ENCODE peak calls at places on chromosome 7, in four cellular contexts. R is A549, G is K562, Y is H1. V is an unnamed sample.

GRCh38 chr7:116316838-116317612 is 106.7 kb downstream of the TES start:
- DNase-seq in G (no peak), R (peak; percentile 98), Y (no peak), V (peak; percentile 54)

GRCh38 chr7:80249619-80250305 is 115.1 kb downstream of the GNAI1 start:
- DNase-seq in Y (no peak), R (no peak), G (no peak), V (no peak)

GRCh38 chr7:138525757-138526156 is 65.7 kb downstream of the TRIM24 start:
- DNase-seq in G (no peak), R (no peak), Y (no peak), V (no peak)

GRCh38 chr7:93337047-93337446 is 104.9 kb downstream of the VPS50 start:
- DNase-seq in R (no peak), Y (no peak), G (no peak), V (peak; percentile 1)

GRCh38 chr7:115274-115911 is 77.0 kb upstream of the FAM20C start:
- DNase-seq in Y (no peak), G (no peak), R (no peak), V (no peak)

GRCh38 chr7:74194686-74195085 is 15.1 kb upstream of the LAT2 start:
- DNase-seq in Y (no peak), G (no peak), R (no peak), V (no peak)

GRCh38 chr7:134477954-134478353 is 19.1 kb upstream of the AKR1B1 start:
- DNase-seq in R (no peak), G (no peak), Y (no peak), V (no peak)

GRCh38 chr7:67589178-67589577 is 592.5 kb downstream of the TYW1 start:
- DNase-seq in G (no peak), R (no peak), Y (no peak), V (no peak)

GRCh38 chr7:264541-265191 is 25.3 kb upstream of the FOXL3 start:
- DNase-seq in R (peak; percentile 70), Y (no peak), G (no peak), V (no peak)

GRCh38 chr7:71237945-71238344 is 106.0 kb downstream of the GALNT17 start:
- DNase-seq in R (no peak), Y (no peak), G (no peak), V (no peak)

GRCh38 chr7:105673367-105674188 is 92.3 kb upstream of the EFCAB10 start:
- DNase-seq in Y (no peak), R (no peak), G (no peak), V (no peak)

GRCh38 chr7:29955075-29955792 is 34.4 kb downstream of the SCRN1 start:
- DNase-seq in Y (no peak), G (no peak), R (no peak), V (no peak)

GRCh38 chr7:149780636-149781419 is 7.4 kb upstream of the ZNF467 start:
- DNase-seq in Y (no peak), R (no peak), G (no peak), V (no peak)

GRCh38 chr7:8365499-8366110 is 67.8 kb upstream of the NXPH1 start:
- DNase-seq in Y (no peak), R (peak; percentile 53), G (peak; percentile 18), V (peak; percentile 37)

GRCh38 chr7:48089415-48089975 is 430 bp downstream of the UPP1 start:
- DNase-seq in Y (no peak), R (no peak), G (no peak), V (no peak)

GRCh38 chr7:134908289-134908688 is 78.0 kb upstream of the AGBL3 start:
- DNase-seq in R (no peak), G (no peak), Y (no peak), V (no peak)

GRCh38 chr7:20053334-20054104 is 163.7 kb downstream of the MACC1 start:
- DNase-seq in R (no peak), Y (no peak), G (no peak), V (no peak)

GRCh38 chr7:31443457-31443856 is 70.4 kb upstream of the ITPRID1 start:
- DNase-seq in G (peak; percentile 56), R (peak; percentile 68), Y (no peak), V (peak; percentile 26)

GRCh38 chr7:143227806-143228205 is 6.0 kb downstream of the TAS2R40 start:
- DNase-seq in Y (no peak), R (no peak), G (no peak), V (no peak)
- TF ChIP-seq EP300 in Y (no peak), R (no peak), G (no peak), V (no peak)

GRCh38 chr7:157690833-157691382 is 354.1 kb downstream of the DNAJB6 start:
- DNase-seq in R (no peak), Y (peak; percentile 63), G (no peak), V (peak; percentile 7)
- TF ChIP-seq MAFK in R (no peak), Y (no peak), G (no peak), V (no peak)

GRCh38 chr7:43781726-43782607 is 23.5 kb downstream of the BLVRA start:
- DNase-seq in G (no peak), Y (no peak), R (no peak), V (peak; percentile 90)
- TF ChIP-seq EP300 in G (no peak), Y (no peak), R (no peak), V (peak; percentile 85)

DNA sequence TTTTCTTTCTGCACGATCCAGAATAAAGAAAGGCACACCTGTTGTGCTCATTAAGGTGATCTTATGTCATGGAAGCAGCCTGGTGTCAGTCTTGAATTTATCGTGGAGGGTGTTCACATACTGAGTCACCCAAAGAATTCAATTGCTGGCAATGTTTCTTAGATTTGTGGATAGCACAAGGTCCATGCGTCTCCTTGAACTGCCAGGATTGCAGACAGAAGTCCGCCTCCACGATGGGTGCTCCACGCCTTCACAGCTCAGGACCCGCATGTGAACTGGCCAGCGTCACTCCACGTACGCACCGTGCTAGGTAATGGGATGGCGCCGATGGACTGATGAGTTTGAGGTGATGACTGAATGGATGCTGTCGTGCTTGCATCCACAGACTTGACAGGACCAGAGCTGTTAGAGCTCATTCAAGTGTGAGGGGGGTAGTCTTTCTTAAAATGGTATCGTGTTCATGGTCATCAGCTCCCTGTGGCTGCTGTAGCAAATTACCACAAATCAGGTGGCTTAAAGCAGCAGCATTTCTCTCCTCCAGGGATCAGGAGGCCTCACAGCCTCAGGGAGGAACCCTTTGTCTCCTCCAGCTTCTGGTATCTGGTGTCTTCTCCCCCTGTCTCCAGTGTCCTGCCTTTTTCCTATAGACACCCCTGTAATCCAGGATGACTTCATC is 65.4 kb upstream of the DNAJB6 start:
- DNase-seq in Y (no peak), R (no peak), G (no peak), V (no peak)
- TF ChIP-seq MAFK in Y (no peak), R (no peak), G (no peak), V (no peak)